ENCODE peak calls at places on chromosomes 12 and 14, in seven cellular contexts. One of them, this sample, is unnamed.

GRCh38 chr14:80705241-80705980 is 236.1 kb downstream of the CEP128 start:
- DNase-seq in NCI-H2081: no peak
- DNase-seq in cardiac muscle cell: no peak
- DNase-seq in endothelial cell: no peak
- DNase-seq in transverse colon: no peak
- DNase-seq in adrenal gland: no peak
- DNase-seq in KBM-7: no peak
- DNase-seq in this sample: no peak

GRCh38 chr12:5898874-5899273 is 46.2 kb downstream of the ANO2 start:
- DNase-seq in NCI-H2081: no peak
- DNase-seq in cardiac muscle cell: no peak
- DNase-seq in endothelial cell: no peak
- DNase-seq in transverse colon: no peak
- DNase-seq in adrenal gland: no peak
- DNase-seq in KBM-7: no peak
- DNase-seq in this sample: no peak

GRCh38 chr12:92621833-92622232 is 81.0 kb upstream of the PLEKHG7 start:
- DNase-seq in NCI-H2081: no peak
- DNase-seq in cardiac muscle cell: no peak
- DNase-seq in endothelial cell: no peak
- DNase-seq in transverse colon: no peak
- DNase-seq in adrenal gland: no peak
- DNase-seq in KBM-7: no peak
- DNase-seq in this sample: no peak

GRCh38 chr12:75666980-75667359 is 155.6 kb upstream of the KRR1 start:
- DNase-seq in NCI-H2081: no peak
- DNase-seq in cardiac muscle cell: no peak
- DNase-seq in endothelial cell: no peak
- DNase-seq in transverse colon: no peak
- DNase-seq in adrenal gland: no peak
- DNase-seq in KBM-7: no peak
- DNase-seq in this sample: no peak

GRCh38 chr12:17527021-17527420 is 563.0 kb downstream of the RERGL start:
- DNase-seq in NCI-H2081: no peak
- DNase-seq in cardiac muscle cell: no peak
- DNase-seq in endothelial cell: no peak
- DNase-seq in transverse colon: no peak
- DNase-seq in adrenal gland: no peak
- DNase-seq in KBM-7: no peak
- DNase-seq in this sample: no peak

GRCh38 chr12:104213952-104214351 is 1.6 kb upstream of the TXNRD1 start:
- DNase-seq in NCI-H2081: peak
- DNase-seq in cardiac muscle cell: no peak
- DNase-seq in endothelial cell: no peak
- DNase-seq in transverse colon: no peak
- DNase-seq in adrenal gland: no peak
- DNase-seq in KBM-7: no peak
- DNase-seq in this sample: no peak

GRCh38 chr12:117071009-117071408 is 28.2 kb downstream of the TESC start:
- DNase-seq in NCI-H2081: peak
- DNase-seq in cardiac muscle cell: no peak
- DNase-seq in endothelial cell: no peak
- DNase-seq in transverse colon: no peak
- DNase-seq in adrenal gland: no peak
- DNase-seq in KBM-7: no peak
- DNase-seq in this sample: no peak

GRCh38 chr12:110809149-110809548 is 37.6 kb upstream of the CCDC63 start:
- DNase-seq in NCI-H2081: no peak
- DNase-seq in cardiac muscle cell: no peak
- DNase-seq in endothelial cell: no peak
- DNase-seq in transverse colon: peak
- DNase-seq in adrenal gland: no peak
- DNase-seq in KBM-7: no peak
- DNase-seq in this sample: no peak

GRCh38 chr14:99518441-99519346 is 37.5 kb downstream of the CCNK start:
- DNase-seq in NCI-H2081: peak
- DNase-seq in cardiac muscle cell: peak
- DNase-seq in endothelial cell: peak
- DNase-seq in transverse colon: peak
- DNase-seq in adrenal gland: peak
- DNase-seq in KBM-7: peak
- DNase-seq in this sample: peak

GRCh38 chr12:89064780-89065179 is 287.5 kb downstream of the DUSP6 start:
- DNase-seq in NCI-H2081: no peak
- DNase-seq in cardiac muscle cell: no peak
- DNase-seq in endothelial cell: no peak
- DNase-seq in transverse colon: no peak
- DNase-seq in adrenal gland: no peak
- DNase-seq in KBM-7: no peak
- DNase-seq in this sample: no peak

GRCh38 chr12:75774309-75775052 is 257.1 kb downstream of the PHLDA1 start:
- DNase-seq in NCI-H2081: peak
- DNase-seq in cardiac muscle cell: no peak
- DNase-seq in endothelial cell: no peak
- DNase-seq in transverse colon: no peak
- DNase-seq in adrenal gland: peak
- DNase-seq in KBM-7: no peak
- DNase-seq in this sample: no peak

GRCh38 chr12:111748195-111748803 is 18.4 kb upstream of the ALDH2 start:
- DNase-seq in NCI-H2081: peak
- DNase-seq in cardiac muscle cell: no peak
- DNase-seq in endothelial cell: no peak
- DNase-seq in transverse colon: no peak
- DNase-seq in adrenal gland: no peak
- DNase-seq in KBM-7: no peak
- DNase-seq in this sample: no peak

GRCh38 chr12:115433014-115433634 is 749.1 kb upstream of the TBX3 start:
- DNase-seq in NCI-H2081: no peak
- DNase-seq in cardiac muscle cell: no peak
- DNase-seq in endothelial cell: no peak
- DNase-seq in transverse colon: no peak
- DNase-seq in adrenal gland: peak
- DNase-seq in KBM-7: no peak
- DNase-seq in this sample: no peak

GRCh38 chr12:108730337-108731104 is 797 bp downstream of the CORO1C start:
- DNase-seq in NCI-H2081: peak
- DNase-seq in cardiac muscle cell: peak
- DNase-seq in endothelial cell: peak
- DNase-seq in transverse colon: peak
- DNase-seq in adrenal gland: peak
- DNase-seq in KBM-7: peak
- DNase-seq in this sample: peak

GRCh38 chr12:7608184-7608911 is 57.4 kb downstream of the APOBEC1 start:
- DNase-seq in NCI-H2081: no peak
- DNase-seq in cardiac muscle cell: no peak
- DNase-seq in endothelial cell: no peak
- DNase-seq in transverse colon: no peak
- DNase-seq in adrenal gland: no peak
- DNase-seq in KBM-7: no peak
- DNase-seq in this sample: no peak

GRCh38 chr12:51943346-51943745 is 8.2 kb upstream of the ACVR1B start:
- DNase-seq in NCI-H2081: no peak
- DNase-seq in cardiac muscle cell: no peak
- DNase-seq in endothelial cell: no peak
- DNase-seq in transverse colon: no peak
- DNase-seq in adrenal gland: no peak
- DNase-seq in KBM-7: no peak
- DNase-seq in this sample: no peak

GRCh38 chr12:80161612-80162011 is 62.3 kb downstream of the OTOGL start:
- DNase-seq in NCI-H2081: no peak
- DNase-seq in cardiac muscle cell: no peak
- DNase-seq in endothelial cell: no peak
- DNase-seq in transverse colon: no peak
- DNase-seq in adrenal gland: no peak
- DNase-seq in KBM-7: no peak
- DNase-seq in this sample: no peak

GRCh38 chr12:53049582-53050318 is at the start of gene TNS2:
- DNase-seq in NCI-H2081: peak
- DNase-seq in cardiac muscle cell: peak
- DNase-seq in endothelial cell: peak
- DNase-seq in transverse colon: peak
- DNase-seq in adrenal gland: peak
- DNase-seq in KBM-7: peak
- DNase-seq in this sample: no peak

GRCh38 chr14:67734675-67735074 is 33.0 kb downstream of the RDH12 start:
- DNase-seq in NCI-H2081: no peak
- DNase-seq in cardiac muscle cell: no peak
- DNase-seq in endothelial cell: no peak
- DNase-seq in transverse colon: no peak
- DNase-seq in adrenal gland: no peak
- DNase-seq in KBM-7: no peak
- DNase-seq in this sample: no peak

GRCh38 chr14:26410189-26410685 is 187.6 kb downstream of the NOVA1 start:
- DNase-seq in NCI-H2081: no peak
- DNase-seq in cardiac muscle cell: no peak
- DNase-seq in endothelial cell: no peak
- DNase-seq in transverse colon: no peak
- DNase-seq in adrenal gland: no peak
- DNase-seq in KBM-7: no peak
- DNase-seq in this sample: no peak

GRCh38 chr14:58060077-58060476 is 91.9 kb downstream of the ARMH4 start:
- DNase-seq in NCI-H2081: no peak
- DNase-seq in cardiac muscle cell: no peak
- DNase-seq in endothelial cell: no peak
- DNase-seq in transverse colon: no peak
- DNase-seq in adrenal gland: no peak
- DNase-seq in KBM-7: no peak
- DNase-seq in this sample: no peak

GRCh38 chr14:98766818-98767217 is 505.2 kb downstream of the BCL11B start:
- DNase-seq in NCI-H2081: no peak
- DNase-seq in cardiac muscle cell: no peak
- DNase-seq in endothelial cell: no peak
- DNase-seq in transverse colon: no peak
- DNase-seq in adrenal gland: no peak
- DNase-seq in KBM-7: no peak
- DNase-seq in this sample: no peak

GRCh38 chr14:52253503-52253902 is 14.0 kb upstream of the PTGDR start:
- DNase-seq in NCI-H2081: no peak
- DNase-seq in cardiac muscle cell: no peak
- DNase-seq in endothelial cell: no peak
- DNase-seq in transverse colon: no peak
- DNase-seq in adrenal gland: no peak
- DNase-seq in KBM-7: no peak
- DNase-seq in this sample: no peak

GRCh38 chr12:51240971-51241370 is 2.3 kb downstream of the DAZAP2 start:
- DNase-seq in NCI-H2081: no peak
- DNase-seq in cardiac muscle cell: no peak
- DNase-seq in endothelial cell: no peak
- DNase-seq in transverse colon: no peak
- DNase-seq in adrenal gland: no peak
- DNase-seq in KBM-7: no peak
- DNase-seq in this sample: no peak

GRCh38 chr14:64253672-64254071 is 40.5 kb downstream of the ESR2 start:
- DNase-seq in NCI-H2081: no peak
- DNase-seq in cardiac muscle cell: no peak
- DNase-seq in endothelial cell: no peak
- DNase-seq in transverse colon: no peak
- DNase-seq in adrenal gland: no peak
- DNase-seq in KBM-7: no peak
- DNase-seq in this sample: no peak

GRCh38 chr14:89351364-89351957 is 65.6 kb downstream of the FOXN3 start:
- DNase-seq in NCI-H2081: peak
- DNase-seq in cardiac muscle cell: peak
- DNase-seq in endothelial cell: no peak
- DNase-seq in transverse colon: peak
- DNase-seq in adrenal gland: peak
- DNase-seq in KBM-7: peak
- DNase-seq in this sample: no peak

GRCh38 chr14:41016213-41016612 is 590.5 kb upstream of the LRFN5 start:
- DNase-seq in NCI-H2081: no peak
- DNase-seq in cardiac muscle cell: no peak
- DNase-seq in endothelial cell: no peak
- DNase-seq in transverse colon: no peak
- DNase-seq in adrenal gland: no peak
- DNase-seq in KBM-7: no peak
- DNase-seq in this sample: no peak